ENCODE peak calls at places on chromosomes 4 and X, in five cellular contexts. E is occipital lobe, T is uterus, L is cardiac muscle cell, G is HTR-8/SVneo. A is an unnamed sample.

GRCh38 chrX:1483843-1484637 is 31.3 kb upstream of the ASMTL start:
- DNase-seq in E (no peak), T (no peak), L (no peak), G (no peak), A (no peak)

GRCh38 chrX:153744210-153745066 is 19.6 kb upstream of the PLXNB3 start:
- DNase-seq in E (no peak), T (peak), L (no peak), G (no peak), A (no peak)

GRCh38 chr4:71184195-71184781 is 154.5 kb upstream of the SLC4A4 start:
- DNase-seq in E (no peak), T (no peak), L (peak), G (no peak), A (peak)

GRCh38 chr4:145736241-145736831 is 56.4 kb downstream of the C4orf51 start:
- DNase-seq in E (no peak), T (peak), L (peak), G (no peak), A (no peak)

GRCh38 chr4:56654238-56654632 is 26.9 kb downstream of the HOPX start:
- DNase-seq in E (no peak), T (peak), L (peak), G (no peak), A (no peak)

GRCh38 chr4:39908284-39908683 is 69.4 kb downstream of the PDS5A start:
- DNase-seq in E (no peak), T (no peak), L (no peak), G (no peak), A (no peak)

GRCh38 chrX:6225307-6226052 is 3.2 kb downstream of the NLGN4X start:
- DNase-seq in E (no peak), T (no peak), L (no peak), G (no peak), A (no peak)

GRCh38 chr4:26787461-26788340 is 72.9 kb upstream of the STIM2 start:
- DNase-seq in E (no peak), T (peak), L (peak), G (peak), A (no peak)

GRCh38 chr4:145679520-145679919 is 426 bp upstream of the C4orf51 start:
- DNase-seq in E (no peak), T (no peak), L (peak), G (peak), A (peak)

GRCh38 chr4:25108556-25108955 is 51.7 kb downstream of the SEPSECS start:
- DNase-seq in E (no peak), T (no peak), L (no peak), G (no peak), A (no peak)

A was measured in HFF-Myc.